ENCODE peak calls at places on chromosome 11, in nine cellular contexts. H is mesendoderm; I is NCI-H510A treated with DMSO at 0.1 percent for 48 hours; Y is NCI-H524 treated with DMSO at 0.1 percent for 48 hours; V is ACHN; Z is AG09309; M is NCI-H1092 treated with DMSO at 0.1 percent for 48 hours; N is GM19239; E is activated CD8-positive, alpha-beta T cell treated with anti-CD3 and anti-CD28 coated beads for 36 hours. F is an unnamed sample.

GRCh38 chr11:80595011-80595410 is 1154.2 kb upstream of the TENM4 start:
- DNase-seq in H (peak; percentile 82), I (no peak), Y (no peak), V (peak; percentile 1), Z (no peak), M (no peak), N (no peak), E (no peak), F (no peak)

GRCh38 chr11:44191322-44192014 is 96.0 kb downstream of the EXT2 start:
- DNase-seq in H (no peak), I (no peak), Y (no peak), V (no peak), Z (no peak), M (peak; percentile 17), N (no peak), E (no peak), F (no peak)

GRCh38 chr11:46363031-46363407 is 15.8 kb downstream of the DGKZ start:
- DNase-seq in H (peak; percentile 84), I (no peak), Y (no peak), V (peak; percentile 45), Z (no peak), M (no peak), N (no peak), E (no peak), F (peak; percentile 80)

GRCh38 chr11:66116576-66117361 is 46.7 kb downstream of the PACS1 start:
- DNase-seq in H (no peak), I (no peak), Y (no peak), V (no peak), Z (no peak), M (no peak), N (no peak), E (peak; percentile 39), F (no peak)

GRCh38 chr11:11356842-11357241 is 3.8 kb upstream of the CSNK2A3 start:
- DNase-seq in H (no peak), I (no peak), Y (no peak), V (no peak), Z (no peak), M (no peak), N (no peak), E (no peak), F (no peak)

GRCh38 chr11:128089962-128090361 is 497.4 kb downstream of the ETS1 start:
- DNase-seq in H (no peak), I (no peak), Y (no peak), V (no peak), Z (no peak), M (no peak), N (no peak), E (no peak), F (no peak)

GRCh38 chr11:117466966-117467365 is 139.3 kb downstream of the CEP164 start:
- DNase-seq in H (no peak), I (no peak), Y (no peak), V (no peak), Z (no peak), M (no peak), N (no peak), E (no peak), F (no peak)

GRCh38 chr11:129373489-129373953 is 2.1 kb upstream of the BARX2 start:
- DNase-seq in H (peak; percentile 37), I (no peak), Y (no peak), V (no peak), Z (no peak), M (no peak), N (no peak), E (no peak), F (peak; percentile 41)

GRCh38 chr11:70872950-70873735 is 379.2 kb downstream of the SHANK2 start:
- DNase-seq in H (peak; percentile 75), I (peak; percentile 30), Y (no peak), V (no peak), Z (no peak), M (peak; percentile 52), N (no peak), E (no peak), F (peak; percentile 50)

GRCh38 chr11:117143390-117143789 is 697 bp upstream of the PAFAH1B2 start:
- DNase-seq in H (peak; percentile 56), I (peak; percentile 74), Y (no peak), V (peak; percentile 45), Z (no peak), M (peak; percentile 77), N (no peak), E (peak; percentile 51), F (peak; percentile 69)

GRCh38 chr11:33687733-33688479 is 12.7 kb downstream of the C11orf91 start:
- DNase-seq in H (peak; percentile 66), I (peak; percentile 36), Y (no peak), V (peak; percentile 52), Z (no peak), M (peak; percentile 63), N (peak; percentile 21), E (peak; percentile 48), F (peak; percentile 86)

GRCh38 chr11:110367571-110367970 is 62.2 kb upstream of the FDX1 start:
- DNase-seq in H (no peak), I (peak; percentile 4), Y (no peak), V (peak; percentile 11), Z (no peak), M (peak; percentile 35), N (no peak), E (no peak), F (no peak)

GRCh38 chr11:11464555-11464954 is 111.5 kb upstream of the CSNK2A3 start:
- DNase-seq in H (no peak), I (no peak), Y (no peak), V (peak; percentile 24), Z (no peak), M (no peak), N (no peak), E (no peak), F (no peak)

GRCh38 chr11:15905334-15905733 is 451.0 kb downstream of the SOX6 start:
- DNase-seq in H (no peak), I (no peak), Y (no peak), V (no peak), Z (no peak), M (no peak), N (no peak), E (no peak), F (no peak)

GRCh38 chr11:57368106-57368826 is 12.7 kb downstream of the PRG3 start:
- DNase-seq in H (no peak), I (peak; percentile 40), Y (peak; percentile 49), V (no peak), Z (no peak), M (peak; percentile 54), N (no peak), E (no peak), F (no peak)

GRCh38 chr11:27241316-27242122 is 121.5 kb downstream of the CCDC34 start:
- DNase-seq in H (peak; percentile 12), I (no peak), Y (no peak), V (peak; percentile 9), Z (peak; percentile 78), M (no peak), N (no peak), E (no peak), F (no peak)

GRCh38 chr11:22674470-22675426 is 8.3 kb downstream of the GAS2 start:
- DNase-seq in H (no peak), I (no peak), Y (no peak), V (no peak), Z (no peak), M (no peak), N (no peak), E (no peak), F (no peak)

GRCh38 chr11:64001552-64002427 is 15.6 kb downstream of the OTUB1 start:
- DNase-seq in H (no peak), I (no peak), Y (no peak), V (no peak), Z (no peak), M (peak; percentile 30), N (no peak), E (no peak), F (peak; percentile 70)

GRCh38 chr11:16799890-16800289 is 61.4 kb downstream of the C11orf58 start:
- DNase-seq in H (peak; percentile 69), I (no peak), Y (no peak), V (no peak), Z (no peak), M (no peak), N (no peak), E (no peak), F (no peak)

GRCh38 chr11:106234794-106235193 is 157.3 kb downstream of the AASDHPPT start:
- DNase-seq in H (no peak), I (no peak), Y (no peak), V (no peak), Z (no peak), M (no peak), N (no peak), E (no peak), F (no peak)

F was measured in left kidney.